ENCODE peak calls at places on chromosomes 13 and 19, in eight cellular contexts. S, U, R, E, B, I, L and Y are unnamed samples.

GRCh38 chr13:34464011-34464410 is 478.1 kb upstream of the NBEA start:
- DNase-seq in S (no peak), U (no peak), R (no peak), E (no peak), B (no peak), I (no peak), L (no peak), Y (no peak)

GRCh38 chr13:106595623-106596022 is 27.7 kb upstream of the ARGLU1 start:
- DNase-seq in S (peak; percentile 19), U (no peak), R (no peak), E (no peak), B (peak; percentile 30), I (peak; percentile 54), L (no peak), Y (no peak)

GRCh38 chr13:92769064-92769463 is 457.5 kb upstream of the GPC6 start:
- DNase-seq in S (peak; percentile 86), U (no peak), R (no peak), E (no peak), B (no peak), I (no peak), L (peak; percentile 77), Y (no peak)

GRCh38 chr13:58488251-58488650 is 856.7 kb downstream of the PCDH17 start:
- DNase-seq in S (no peak), U (no peak), R (no peak), E (no peak), B (no peak), I (no peak), L (no peak), Y (no peak)

GRCh38 chr13:69204620-69205019 is 903.0 kb upstream of the ATXN8OS start:
- DNase-seq in S (no peak), U (no peak), R (no peak), E (no peak), B (no peak), I (no peak), L (no peak), Y (no peak)

GRCh38 chr19:35533822-35534521 is 716 bp downstream of the GAPDHS start:
- DNase-seq in S (peak; percentile 46), U (no peak), R (no peak), E (peak; percentile 48), B (no peak), I (peak; percentile 64), L (no peak), Y (no peak)

GRCh38 chr19:3785464-3785937 is 680 bp downstream of the MATK start:
- DNase-seq in S (no peak), U (no peak), R (no peak), E (peak; percentile 17), B (no peak), I (no peak), L (no peak), Y (no peak)

GRCh38 chr13:21674271-21675009 is 3.6 kb downstream of the FGF9 start:
- DNase-seq in S (no peak), U (no peak), R (no peak), E (no peak), B (peak; percentile 34), I (peak; percentile 53), L (no peak), Y (peak; percentile 52)

GRCh38 chr13:26605845-26606244 is 48.4 kb downstream of the WASF3 start:
- DNase-seq in S (no peak), U (no peak), R (no peak), E (no peak), B (no peak), I (no peak), L (no peak), Y (no peak)

GRCh38 chr19:13705928-13706447 is 58.3 kb upstream of the MRI1 start:
- DNase-seq in S (no peak), U (no peak), R (no peak), E (no peak), B (no peak), I (no peak), L (no peak), Y (no peak)

GRCh38 chr13:33015791-33016323 is 366 bp upstream of the KL start:
- DNase-seq in S (no peak), U (no peak), R (no peak), E (peak; percentile 8), B (no peak), I (peak; percentile 62), L (no peak), Y (no peak)

GRCh38 chr19:29263305-29264080 is 50.5 kb upstream of the UQCRFS1 start:
- DNase-seq in S (peak; percentile 30), U (peak; percentile 65), R (no peak), E (peak; percentile 55), B (peak; percentile 34), I (peak; percentile 66), L (peak; percentile 3), Y (peak; percentile 51)